ENCODE peak calls at places on chromosome 10, in nine cellular contexts. F is astrocyte; H is activated T-cell treated with anti-CD3 and anti-CD28 coated beads, Interleukin-2, amount 50 U/mL, for 72 hours; C is neural crest cell; V is AG09309; N is activated CD8-positive, alpha-beta memory T cell treated with anti-CD3 and anti-CD28 coated beads for 4 hours; P is NCI-H446 treated with DMSO at 0.1 percent for 48 hours; Y is lung microvascular endothelial cell; B is A549. I is an unnamed sample.

GRCh38 chr10:23075672-23076071 is 19.7 kb upstream of the MSRB2 start:
- DNase-seq in Y (no peak), F (no peak), P (no peak), V (no peak), B (no peak), N (no peak), C (no peak), H (no peak), I (no peak)

GRCh38 chr10:132845780-132846595 is 60.0 kb upstream of the NKX6-2 start:
- DNase-seq in Y (no peak), F (no peak), B (no peak), H (no peak), N (no peak), P (no peak), C (no peak), V (no peak), I (no peak)

GRCh38 chr10:79905322-79906314 is 43.3 kb downstream of the SFTPD start:
- DNase-seq in P (no peak), Y (peak), B (no peak), N (no peak), H (no peak), V (peak), F (peak), C (no peak), I (no peak)

GRCh38 chr10:129761573-129761972 is 202.5 kb downstream of the EBF3 start:
- DNase-seq in H (no peak), Y (no peak), B (no peak), F (no peak), P (no peak), V (no peak), N (no peak), C (no peak), I (no peak)

GRCh38 chr10:11685787-11686218 is 56.4 kb upstream of the ECHDC3 start:
- DNase-seq in N (no peak), B (no peak), V (no peak), P (peak), F (peak), Y (peak), C (no peak), H (peak), I (peak)

GRCh38 chr10:48251525-48252353 is 22.8 kb downstream of the FRMPD2 start:
- DNase-seq in N (no peak), B (no peak), H (no peak), V (no peak), F (no peak), P (no peak), Y (peak), C (no peak), I (no peak)

GRCh38 chr10:51422311-51423120 is 276.9 kb downstream of the CSTF2T start:
- DNase-seq in B (peak), V (peak), Y (peak), P (no peak), F (peak), H (peak), C (peak), N (no peak), I (peak)

GRCh38 chr10:13891542-13892431 is 305.0 kb downstream of the PRPF18 start:
- DNase-seq in V (no peak), C (peak), B (no peak), F (no peak), Y (peak), H (peak), P (no peak), N (no peak), I (no peak)

GRCh38 chr10:71368639-71369038 is 28.1 kb upstream of the CDH23 start:
- DNase-seq in B (peak), F (no peak), Y (no peak), H (no peak), C (no peak), N (no peak), P (no peak), V (no peak), I (peak)

GRCh38 chr10:45373003-45373782 is 823 bp upstream of the ALOX5 start:
- DNase-seq in V (no peak), H (peak), C (no peak), N (no peak), Y (no peak), B (no peak), F (no peak), P (no peak), I (peak)

GRCh38 chr10:63758080-63758479 is 236.9 kb downstream of the REEP3 start:
- DNase-seq in N (no peak), V (no peak), H (no peak), P (no peak), C (no peak), B (no peak), Y (no peak), F (peak), I (no peak)

GRCh38 chr10:23106508-23106907 is 11.1 kb downstream of the MSRB2 start:
- DNase-seq in N (no peak), F (no peak), V (no peak), P (no peak), Y (no peak), B (no peak), C (no peak), H (no peak), I (no peak)

GRCh38 chr10:132264966-132265877 is 42.5 kb downstream of the STK32C start:
- DNase-seq in C (no peak), P (no peak), Y (no peak), N (no peak), B (no peak), V (no peak), F (peak), H (no peak), I (no peak)

GRCh38 chr10:129275886-129276285 is 191.2 kb upstream of the MGMT start:
- DNase-seq in V (no peak), P (no peak), Y (no peak), H (no peak), F (no peak), N (no peak), C (no peak), B (no peak), I (no peak)

GRCh38 chr10:122878799-122879338 is 512 bp downstream of the FAM24B start:
- DNase-seq in C (no peak), B (peak), P (no peak), F (no peak), N (no peak), H (no peak), Y (no peak), V (no peak), I (peak)

GRCh38 chr10:35420044-35420443 is 83.7 kb downstream of the CCNY start:
- DNase-seq in N (no peak), B (peak), F (peak), Y (no peak), C (no peak), H (no peak), V (no peak), P (no peak), I (no peak)

GRCh38 chr10:71078454-71079145 is 133.8 kb upstream of the UNC5B start:
- DNase-seq in P (no peak), F (no peak), V (no peak), B (no peak), N (no peak), Y (no peak), H (no peak), C (no peak), I (no peak)

GRCh38 chr10:97889461-97890265 is 40.0 kb downstream of the GOLGA7B start:
- DNase-seq in P (no peak), V (no peak), Y (no peak), N (no peak), F (peak), B (peak), H (peak), C (no peak), I (no peak)